ENCODE peak calls at places on chromosomes 6 and 20, in five cellular contexts. H is CD8-positive, alpha-beta T cell; B is SJSA1; F is HCT116; Z is tibial artery. A is an unnamed sample. For H3K27me3, the result is how much of the 10 kb centered on the place peaks cover.

GRCh38 chr6:156601821-156602301 is 175.3 kb upstream of the ARID1B start:
- DNase-seq in H (no peak), B (no peak), F (no peak), Z (no peak), A (no peak)

GRCh38 chr6:158231551-158232444 is 63.6 kb downstream of the GTF2H5 start:
- DNase-seq in H (peak), B (peak), F (no peak), Z (peak), A (peak)

GRCh38 chr6:125099211-125100017 is 54.2 kb upstream of the TPD52L1 start:
- DNase-seq in H (no peak), B (peak), F (peak), Z (peak), A (no peak)

GRCh38 chr20:64080813-64081619 is 1.1 kb downstream of the OPRL1 start:
- DNase-seq in H (no peak), B (no peak), F (no peak), Z (no peak), A (no peak)

GRCh38 chr6:123062645-123063044 is 66.6 kb downstream of the CLVS2 start:
- DNase-seq in H (no peak), B (no peak), F (no peak), Z (no peak), A (no peak)

GRCh38 chr6:31888281-31889258 is 8.9 kb downstream of the EHMT2 start:
- DNase-seq in H (peak), B (peak), F (no peak), Z (no peak), A (no peak)

GRCh38 chr6:32700391-32701040 is 34.1 kb upstream of the HLA-DQB1 start:
- DNase-seq in H (peak), B (no peak), F (peak), Z (no peak), A (no peak)

GRCh38 chr20:45087814-45088213 is 13.1 kb downstream of the KCNS1 start:
- DNase-seq in H (no peak), B (no peak), F (no peak), Z (no peak), A (no peak)

GRCh38 chr6:117266267-117266797 is 974 bp downstream of the VGLL2 start:
- DNase-seq in H (no peak), B (no peak), F (no peak), Z (no peak), A (no peak)

GRCh38 chr6:169223006-169223405 is 30.6 kb downstream of the THBS2 start:
- DNase-seq in H (no peak), B (peak), F (no peak), Z (no peak), A (no peak)

GRCh38 chr6:169225887-169226286 is 27.8 kb downstream of the THBS2 start:
- DNase-seq in H (no peak), B (peak), F (no peak), Z (no peak), A (no peak)

GRCh38 chr6:169224716-169225115 is 28.9 kb downstream of the THBS2 start:
- DNase-seq in H (no peak), B (no peak), F (no peak), Z (no peak), A (no peak)

GRCh38 chr6:169225131-169225576 is 28.5 kb downstream of the THBS2 start:
- DNase-seq in H (no peak), B (peak), F (no peak), Z (no peak), A (no peak)

GRCh38 chr6:169224185-169224695 is 29.4 kb downstream of the THBS2 start:
- DNase-seq in H (no peak), B (peak), F (no peak), Z (no peak), A (no peak)
- H3K4me3 ChIP-seq in H (no peak), B (no peak), F (no peak), Z (no peak), A (no peak)

GRCh38 chr6:113110211-113110610 is 746.9 kb upstream of the MARCKS start:
- DNase-seq in H (no peak), B (no peak), F (no peak), Z (no peak), A (no peak)
- H3K27me3 ChIP-seq in H (under half), B (under half), F (under half), Z (under half), A (under half)

DNA sequence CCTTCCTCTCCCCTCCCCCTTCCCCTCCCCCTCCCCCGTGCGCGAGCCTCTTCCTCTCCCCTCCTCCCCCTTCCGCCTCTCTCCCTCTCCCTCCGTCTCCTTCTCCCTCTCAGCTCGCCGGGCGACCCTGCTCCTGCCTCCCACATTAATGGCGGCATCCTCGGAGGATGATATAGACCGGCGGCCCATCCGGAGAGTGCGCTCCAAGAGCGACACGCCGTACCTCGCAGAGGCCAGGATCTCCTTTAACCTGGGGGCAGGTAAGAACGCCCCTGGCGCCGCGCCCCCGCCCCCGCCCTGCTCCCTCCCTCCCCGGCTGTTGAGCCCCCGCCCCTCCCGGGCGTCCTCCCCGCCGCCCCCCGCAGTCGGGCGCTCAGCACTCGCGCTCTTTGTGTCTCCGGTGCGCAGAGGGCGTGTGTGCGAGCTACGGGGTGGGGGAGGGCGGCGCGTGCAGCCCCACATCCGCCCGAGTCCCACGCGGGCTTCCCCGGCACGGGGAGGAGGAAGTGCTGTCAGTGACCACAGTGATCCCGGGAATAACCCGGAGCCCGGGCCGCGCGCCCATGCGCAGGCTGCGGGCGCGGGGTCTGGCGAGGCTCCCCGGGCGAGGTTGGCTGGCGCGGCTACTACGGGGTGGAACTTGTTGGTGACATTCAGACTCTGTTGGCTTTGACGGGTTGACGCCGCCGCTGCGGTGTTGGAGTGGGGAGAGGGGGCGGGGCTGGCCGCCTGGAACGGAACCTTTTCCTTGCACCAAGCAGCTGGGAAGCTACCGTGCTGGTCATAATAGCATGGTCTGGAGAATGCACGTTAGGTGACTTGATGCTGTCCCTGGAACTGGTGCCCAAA is 33.2 kb downstream of the PHACTR1 start:
- DNase-seq in H (no peak), B (no peak), F (no peak), Z (no peak), A (no peak)
- H3K4me3 ChIP-seq in H (no peak), B (no peak), F (no peak), Z (peak), A (no peak)

DNA sequence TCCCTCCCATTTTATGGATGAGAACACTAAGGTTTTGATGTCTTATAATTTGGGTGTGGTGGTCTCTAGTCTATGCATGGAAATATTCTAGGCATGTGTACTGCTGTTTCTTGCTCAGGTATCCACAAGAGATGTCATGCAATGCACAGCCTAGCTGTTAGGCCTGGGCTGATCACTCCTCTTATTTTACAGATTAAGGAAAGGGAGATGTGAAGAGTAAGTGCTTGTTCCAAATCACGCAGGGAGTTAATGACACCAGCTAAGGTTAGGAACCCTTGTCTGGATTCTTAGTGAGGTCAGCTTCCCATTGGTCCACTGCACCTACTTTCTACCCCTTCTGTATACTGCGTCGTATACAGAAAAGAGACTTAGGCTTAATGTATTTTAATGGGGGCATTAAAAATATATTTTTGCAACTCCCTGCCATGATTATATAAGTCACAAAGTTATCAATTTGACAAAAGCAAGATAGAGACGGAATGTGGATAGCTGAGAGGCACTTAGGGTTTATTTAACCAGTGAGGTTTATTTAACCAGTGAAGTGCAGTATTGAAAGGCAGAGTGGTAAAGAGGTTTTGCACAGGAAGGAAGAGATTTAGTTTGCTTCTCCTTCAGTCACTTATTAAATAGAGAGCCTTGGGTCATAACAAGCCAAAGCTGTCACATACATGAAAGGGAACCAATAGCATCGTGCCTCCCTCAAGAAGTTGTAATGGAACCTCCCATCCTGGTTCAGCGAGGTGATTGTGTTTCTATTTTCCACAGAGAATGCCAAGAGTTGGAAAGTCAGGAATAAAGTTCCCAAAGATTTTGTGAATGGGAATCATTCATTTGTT is 95.0 kb upstream of the FAM184A start:
- DNase-seq in H (no peak), B (no peak), F (no peak), Z (no peak), A (no peak)
- H3K27me3 ChIP-seq in H (under half), B (under half), F (under half), Z (under half), A (under half)

DNA sequence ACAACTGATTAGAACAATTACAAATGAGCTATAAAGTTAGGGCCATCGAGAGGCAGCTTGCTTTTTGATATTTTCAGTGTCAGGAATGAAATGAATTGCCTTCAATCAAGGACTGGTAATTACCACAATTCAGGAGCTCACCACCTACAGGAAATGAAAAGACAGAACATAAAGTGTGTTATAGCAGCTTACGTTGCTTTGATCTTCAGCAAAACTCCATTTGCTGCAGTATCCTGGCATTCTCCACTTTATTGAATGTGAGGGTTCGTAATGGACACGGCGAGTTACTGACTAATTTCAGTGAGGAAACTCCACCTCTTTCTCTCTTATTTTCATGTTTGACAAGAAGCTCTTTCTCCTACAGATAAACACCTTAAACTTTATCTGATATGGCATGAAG is 440.0 kb upstream of the HSF2 start:
- DNase-seq in H (no peak), B (no peak), F (no peak), Z (no peak), A (no peak)
- H3K4me3 ChIP-seq in H (no peak), B (no peak), F (no peak), Z (no peak), A (no peak)

DNA sequence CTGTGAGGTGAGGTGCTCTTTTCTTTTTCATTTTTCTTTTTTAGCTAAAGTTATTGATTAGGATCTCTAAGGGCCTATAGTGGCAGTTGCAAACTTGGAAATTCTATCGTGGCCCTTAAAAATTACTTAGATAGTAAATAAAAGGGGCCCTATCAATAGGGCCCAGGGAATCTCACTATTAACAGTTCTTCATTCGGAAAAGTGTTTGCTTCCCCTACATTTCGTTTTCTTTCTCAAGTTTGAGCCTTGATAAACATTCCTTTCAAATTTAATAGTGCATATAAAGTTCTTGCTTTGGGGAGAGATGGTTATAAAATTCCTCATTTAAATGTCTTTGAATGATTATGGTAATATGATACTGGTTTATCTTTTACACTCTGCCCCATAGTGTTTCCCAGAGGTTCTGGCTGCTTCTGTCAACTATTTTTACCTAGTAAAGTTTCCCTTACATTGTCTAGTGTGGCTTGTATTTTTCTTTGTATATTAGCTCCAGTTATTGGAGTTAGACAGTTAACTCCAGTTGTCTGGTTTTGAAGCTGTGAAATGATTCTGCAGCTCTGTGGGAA is 70.4 kb upstream of the GLP1R start:
- DNase-seq in H (no peak), B (no peak), F (no peak), Z (no peak), A (no peak)
- H3K27me3 ChIP-seq in H (under half), B (under half), F (half or more), Z (under half), A (under half)

DNA sequence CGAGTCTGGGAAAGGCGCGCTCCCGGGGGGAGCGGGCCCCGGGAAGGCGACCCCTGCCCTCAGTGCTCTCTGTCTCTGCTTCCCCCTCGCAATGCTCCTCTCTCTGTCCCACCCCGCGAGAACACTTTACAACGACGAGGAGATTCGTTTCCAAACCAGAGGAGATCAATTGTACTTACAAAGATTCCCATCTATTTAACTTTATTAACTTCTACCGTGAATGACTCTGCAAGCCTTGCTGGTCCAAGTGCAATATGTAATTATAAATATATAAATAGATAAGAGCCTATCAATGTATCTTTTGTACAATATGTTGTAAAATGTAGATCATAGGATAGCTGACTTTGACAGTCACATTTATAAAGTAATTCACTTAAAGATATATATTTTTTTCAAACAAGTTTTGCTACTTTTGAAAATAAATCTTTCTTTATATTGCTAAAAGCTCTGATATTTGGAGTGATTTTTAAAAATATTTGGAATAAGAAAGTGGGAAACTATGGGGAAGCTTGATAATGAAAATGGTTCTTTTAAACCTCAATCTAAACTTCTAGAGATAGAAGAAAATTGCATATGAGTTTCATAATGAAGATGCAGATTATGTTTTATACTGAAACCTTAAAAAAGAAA is 3.0 kb downstream of the TCF21 start:
- DNase-seq in H (no peak), B (no peak), F (no peak), Z (no peak), A (no peak)
- H3K4me3 ChIP-seq in H (no peak), B (peak), F (peak), Z (peak), A (peak)

GRCh38 chr6:29552512-29553051 is 7.0 kb downstream of the UBD start:
- DNase-seq in H (no peak), B (no peak), F (peak), Z (no peak), A (no peak)

GRCh38 chr6:29553268-29554057 is 6.1 kb downstream of the UBD start:
- DNase-seq in H (no peak), B (no peak), F (no peak), Z (no peak), A (no peak)

DNA sequence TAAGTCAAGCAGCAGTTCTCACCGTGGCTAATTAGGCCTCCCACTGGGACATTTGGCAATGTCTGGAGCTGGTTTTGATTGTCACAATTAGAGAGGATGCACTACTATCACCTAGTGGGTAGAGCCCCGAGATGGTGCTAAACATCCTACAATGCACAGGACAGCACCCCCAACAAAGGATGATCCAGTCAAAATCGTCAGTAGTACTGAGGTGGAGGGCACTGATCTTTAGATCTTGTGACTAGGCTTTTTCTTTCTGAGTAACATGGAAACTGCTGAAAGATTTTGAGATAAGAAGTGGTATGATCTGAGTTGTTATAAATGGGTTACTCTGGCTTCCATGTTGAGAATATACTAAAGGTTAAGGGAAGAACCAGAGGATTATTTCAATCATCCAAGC is 12.0 kb downstream of the UBD start:
- DNase-seq in H (no peak), B (no peak), F (no peak), Z (no peak), A (no peak)
- H3K27me3 ChIP-seq in H (under half), B (under half), F (under half), Z (under half), A (under half)

A was measured in effector memory CD4-positive, alpha-beta T cell.